ENCODE peak calls at places on chromosome X, in nine cellular contexts. One of them, this sample, is unnamed.

GRCh38 chrX:69119122-69119521 is 46.1 kb downstream of the PJA1 start:
- DNase-seq in mucosa of descending colon: no peak
- DNase-seq in foreskin fibroblast: no peak
- DNase-seq in mesothelial cell of epicardium: no peak
- DNase-seq in heart left ventricle: no peak
- DNase-seq in suprapubic skin: no peak
- DNase-seq in body of pancreas: no peak
- DNase-seq in cardiac muscle cell: no peak
- DNase-seq in RWPE2: no peak
- DNase-seq in this sample: no peak

GRCh38 chrX:147838465-147839131 is 73.1 kb upstream of the FMR1 start:
- DNase-seq in mucosa of descending colon: no peak
- DNase-seq in foreskin fibroblast: no peak
- DNase-seq in mesothelial cell of epicardium: no peak
- DNase-seq in heart left ventricle: no peak
- DNase-seq in suprapubic skin: no peak
- DNase-seq in body of pancreas: no peak
- DNase-seq in cardiac muscle cell: no peak
- DNase-seq in RWPE2: no peak
- DNase-seq in this sample: no peak

GRCh38 chrX:101550825-101551767 is 749 bp downstream of the ARMCX1 start:
- DNase-seq in mucosa of descending colon: peak; percentile 43
- DNase-seq in foreskin fibroblast: peak; percentile 65
- DNase-seq in mesothelial cell of epicardium: no peak
- DNase-seq in heart left ventricle: peak; percentile 71
- DNase-seq in suprapubic skin: peak; percentile 76
- DNase-seq in body of pancreas: peak; percentile 39
- DNase-seq in cardiac muscle cell: peak; percentile 56
- DNase-seq in RWPE2: no peak
- DNase-seq in this sample: no peak

GRCh38 chrX:53594354-53594753 is 92.2 kb downstream of the HUWE1 start:
- DNase-seq in mucosa of descending colon: no peak
- DNase-seq in foreskin fibroblast: peak; percentile 64
- DNase-seq in mesothelial cell of epicardium: no peak
- DNase-seq in heart left ventricle: no peak
- DNase-seq in suprapubic skin: no peak
- DNase-seq in body of pancreas: no peak
- DNase-seq in cardiac muscle cell: peak; percentile 34
- DNase-seq in RWPE2: no peak
- DNase-seq in this sample: no peak

GRCh38 chrX:111874241-111874640 is 1.7 kb upstream of the TRPC5OS start:
- DNase-seq in mucosa of descending colon: no peak
- DNase-seq in foreskin fibroblast: no peak
- DNase-seq in mesothelial cell of epicardium: no peak
- DNase-seq in heart left ventricle: no peak
- DNase-seq in suprapubic skin: no peak
- DNase-seq in body of pancreas: no peak
- DNase-seq in cardiac muscle cell: no peak
- DNase-seq in RWPE2: no peak
- DNase-seq in this sample: no peak

GRCh38 chrX:23789386-23790146 is 6.6 kb downstream of the SAT1 start:
- DNase-seq in mucosa of descending colon: no peak
- DNase-seq in foreskin fibroblast: no peak
- DNase-seq in mesothelial cell of epicardium: no peak
- DNase-seq in heart left ventricle: no peak
- DNase-seq in suprapubic skin: no peak
- DNase-seq in body of pancreas: peak; percentile 68
- DNase-seq in cardiac muscle cell: no peak
- DNase-seq in RWPE2: no peak
- DNase-seq in this sample: no peak

GRCh38 chrX:14508025-14508690 is 21.2 kb upstream of the GLRA2 start:
- DNase-seq in mucosa of descending colon: no peak
- DNase-seq in foreskin fibroblast: peak; percentile 3
- DNase-seq in mesothelial cell of epicardium: no peak
- DNase-seq in heart left ventricle: no peak
- DNase-seq in suprapubic skin: no peak
- DNase-seq in body of pancreas: no peak
- DNase-seq in cardiac muscle cell: no peak
- DNase-seq in RWPE2: no peak
- DNase-seq in this sample: no peak

GRCh38 chrX:143461616-143462015 is 55.7 kb downstream of the SPANXN3 start:
- DNase-seq in mucosa of descending colon: no peak
- DNase-seq in foreskin fibroblast: no peak
- DNase-seq in mesothelial cell of epicardium: no peak
- DNase-seq in heart left ventricle: no peak
- DNase-seq in suprapubic skin: no peak
- DNase-seq in body of pancreas: no peak
- DNase-seq in cardiac muscle cell: no peak
- DNase-seq in RWPE2: no peak
- DNase-seq in this sample: no peak

GRCh38 chrX:96861661-96862060 is 22.0 kb upstream of the RPA4 start:
- DNase-seq in mucosa of descending colon: no peak
- DNase-seq in foreskin fibroblast: no peak
- DNase-seq in mesothelial cell of epicardium: no peak
- DNase-seq in heart left ventricle: no peak
- DNase-seq in suprapubic skin: no peak
- DNase-seq in body of pancreas: no peak
- DNase-seq in cardiac muscle cell: no peak
- DNase-seq in RWPE2: no peak
- DNase-seq in this sample: no peak

GRCh38 chrX:77446840-77447239 is 349 bp upstream of the FGF16 start:
- DNase-seq in mucosa of descending colon: no peak
- DNase-seq in foreskin fibroblast: peak; percentile 49
- DNase-seq in mesothelial cell of epicardium: no peak
- DNase-seq in heart left ventricle: no peak
- DNase-seq in suprapubic skin: no peak
- DNase-seq in body of pancreas: peak; percentile 11
- DNase-seq in cardiac muscle cell: peak; percentile 44
- DNase-seq in RWPE2: no peak
- DNase-seq in this sample: no peak

GRCh38 chrX:21929209-21929608 is 11.3 kb upstream of the SMS start:
- DNase-seq in mucosa of descending colon: no peak
- DNase-seq in foreskin fibroblast: no peak
- DNase-seq in mesothelial cell of epicardium: no peak
- DNase-seq in heart left ventricle: no peak
- DNase-seq in suprapubic skin: no peak
- DNase-seq in body of pancreas: no peak
- DNase-seq in cardiac muscle cell: peak; percentile 10
- DNase-seq in RWPE2: no peak
- DNase-seq in this sample: no peak

GRCh38 chrX:132227383-132228112 is 8.3 kb upstream of the RAP2C start:
- DNase-seq in mucosa of descending colon: no peak
- DNase-seq in foreskin fibroblast: peak; percentile 80
- DNase-seq in mesothelial cell of epicardium: no peak
- DNase-seq in heart left ventricle: no peak
- DNase-seq in suprapubic skin: peak; percentile 64
- DNase-seq in body of pancreas: no peak
- DNase-seq in cardiac muscle cell: peak; percentile 39
- DNase-seq in RWPE2: no peak
- DNase-seq in this sample: no peak

GRCh38 chrX:132231587-132231986 is 12.3 kb upstream of the RAP2C start:
- DNase-seq in mucosa of descending colon: no peak
- DNase-seq in foreskin fibroblast: no peak
- DNase-seq in mesothelial cell of epicardium: no peak
- DNase-seq in heart left ventricle: no peak
- DNase-seq in suprapubic skin: no peak
- DNase-seq in body of pancreas: no peak
- DNase-seq in cardiac muscle cell: no peak
- DNase-seq in RWPE2: no peak
- DNase-seq in this sample: no peak

DNA sequence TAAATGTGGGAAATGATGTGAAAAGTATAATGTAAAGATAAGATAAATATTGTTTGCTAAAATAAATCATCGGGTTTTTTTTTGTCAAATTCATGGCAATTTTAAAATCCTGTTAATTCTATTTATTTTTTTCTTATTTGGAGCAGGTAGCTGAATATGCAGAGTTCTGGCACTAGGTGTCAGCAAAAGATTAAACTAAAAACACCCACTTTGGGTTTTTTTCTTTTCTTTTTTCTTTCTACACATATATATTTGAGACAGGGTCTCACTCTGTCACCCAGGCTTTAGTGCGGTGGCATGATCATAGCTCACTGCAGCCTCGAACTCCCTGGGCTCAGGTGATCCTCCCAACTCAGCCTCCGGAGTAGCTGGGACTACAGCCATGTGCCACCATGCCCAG is 6.9 kb upstream of the RAP2C start:
- DNase-seq in mucosa of descending colon: no peak
- DNase-seq in foreskin fibroblast: peak; percentile 31
- DNase-seq in mesothelial cell of epicardium: no peak
- DNase-seq in heart left ventricle: no peak
- DNase-seq in suprapubic skin: no peak
- DNase-seq in body of pancreas: no peak
- DNase-seq in cardiac muscle cell: peak; percentile 35
- DNase-seq in RWPE2: no peak
- DNase-seq in this sample: no peak
- TF ChIP-seq CTCF in mucosa of descending colon: no peak
- TF ChIP-seq CTCF in foreskin fibroblast: no peak
- TF ChIP-seq CTCF in mesothelial cell of epicardium: peak; percentile 68
- TF ChIP-seq CTCF in heart left ventricle: no peak
- TF ChIP-seq CTCF in suprapubic skin: no peak
- TF ChIP-seq CTCF in body of pancreas: peak; percentile 36
- TF ChIP-seq CTCF in cardiac muscle cell: peak; percentile 36
- TF ChIP-seq CTCF in RWPE2: peak; percentile 52
- TF ChIP-seq CTCF in this sample: peak; percentile 42

GRCh38 chrX:154833746-154834274 is 652 bp downstream of the SMIM9 start:
- DNase-seq in mucosa of descending colon: no peak
- DNase-seq in foreskin fibroblast: no peak
- DNase-seq in mesothelial cell of epicardium: no peak
- DNase-seq in heart left ventricle: no peak
- DNase-seq in suprapubic skin: no peak
- DNase-seq in body of pancreas: no peak
- DNase-seq in cardiac muscle cell: no peak
- DNase-seq in RWPE2: no peak
- DNase-seq in this sample: no peak

GRCh38 chrX:154834562-154834961 is at the start of gene SMIM9:
- DNase-seq in mucosa of descending colon: no peak
- DNase-seq in foreskin fibroblast: no peak
- DNase-seq in mesothelial cell of epicardium: no peak
- DNase-seq in heart left ventricle: no peak
- DNase-seq in suprapubic skin: no peak
- DNase-seq in body of pancreas: no peak
- DNase-seq in cardiac muscle cell: no peak
- DNase-seq in RWPE2: no peak
- DNase-seq in this sample: no peak

GRCh38 chrX:154840856-154841255 is 6.4 kb upstream of the SMIM9 start:
- DNase-seq in mucosa of descending colon: no peak
- DNase-seq in foreskin fibroblast: peak; percentile 62
- DNase-seq in mesothelial cell of epicardium: no peak
- DNase-seq in heart left ventricle: no peak
- DNase-seq in suprapubic skin: no peak
- DNase-seq in body of pancreas: no peak
- DNase-seq in cardiac muscle cell: peak; percentile 75
- DNase-seq in RWPE2: no peak
- DNase-seq in this sample: peak; percentile 12

DNA sequence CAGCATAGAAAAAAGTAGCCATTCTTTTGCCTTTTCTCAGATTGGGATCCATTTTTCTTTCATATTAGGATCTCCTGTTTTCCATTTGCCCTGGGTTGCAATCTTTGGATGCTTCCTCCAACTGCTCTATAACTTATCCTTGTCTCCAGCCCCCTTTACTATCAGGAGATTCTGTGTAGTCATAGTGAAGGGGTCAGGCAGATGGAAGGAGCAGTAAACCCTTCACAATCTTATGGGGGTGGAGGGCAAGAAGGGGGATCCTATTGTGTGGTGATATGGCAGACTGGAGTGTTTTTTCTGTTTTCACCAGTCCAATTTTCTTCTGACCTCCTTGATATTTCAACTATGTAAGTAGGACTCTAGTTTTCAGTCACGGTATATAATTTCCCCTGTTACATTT is 1.7 kb upstream of the SMIM9 start:
- DNase-seq in mucosa of descending colon: no peak
- DNase-seq in foreskin fibroblast: no peak
- DNase-seq in mesothelial cell of epicardium: no peak
- DNase-seq in heart left ventricle: no peak
- DNase-seq in suprapubic skin: no peak
- DNase-seq in body of pancreas: no peak
- DNase-seq in cardiac muscle cell: no peak
- DNase-seq in RWPE2: no peak
- DNase-seq in this sample: no peak
- TF ChIP-seq CTCF in mucosa of descending colon: no peak
- TF ChIP-seq CTCF in foreskin fibroblast: no peak
- TF ChIP-seq CTCF in mesothelial cell of epicardium: no peak
- TF ChIP-seq CTCF in heart left ventricle: no peak
- TF ChIP-seq CTCF in suprapubic skin: no peak
- TF ChIP-seq CTCF in body of pancreas: no peak
- TF ChIP-seq CTCF in cardiac muscle cell: no peak
- TF ChIP-seq CTCF in RWPE2: no peak
- TF ChIP-seq CTCF in this sample: no peak

GRCh38 chrX:132594129-132594528 is 105.3 kb upstream of the MBNL3 start:
- DNase-seq in mucosa of descending colon: no peak
- DNase-seq in foreskin fibroblast: peak; percentile 18
- DNase-seq in mesothelial cell of epicardium: no peak
- DNase-seq in heart left ventricle: no peak
- DNase-seq in suprapubic skin: no peak
- DNase-seq in body of pancreas: no peak
- DNase-seq in cardiac muscle cell: no peak
- DNase-seq in RWPE2: no peak
- DNase-seq in this sample: no peak

GRCh38 chrX:132590350-132591026 is 101.7 kb upstream of the MBNL3 start:
- DNase-seq in mucosa of descending colon: no peak
- DNase-seq in foreskin fibroblast: no peak
- DNase-seq in mesothelial cell of epicardium: no peak
- DNase-seq in heart left ventricle: no peak
- DNase-seq in suprapubic skin: no peak
- DNase-seq in body of pancreas: no peak
- DNase-seq in cardiac muscle cell: no peak
- DNase-seq in RWPE2: no peak
- DNase-seq in this sample: no peak

GRCh38 chrX:132591719-132592275 is 103.0 kb upstream of the MBNL3 start:
- DNase-seq in mucosa of descending colon: no peak
- DNase-seq in foreskin fibroblast: no peak
- DNase-seq in mesothelial cell of epicardium: no peak
- DNase-seq in heart left ventricle: no peak
- DNase-seq in suprapubic skin: no peak
- DNase-seq in body of pancreas: no peak
- DNase-seq in cardiac muscle cell: no peak
- DNase-seq in RWPE2: no peak
- DNase-seq in this sample: no peak

DNA sequence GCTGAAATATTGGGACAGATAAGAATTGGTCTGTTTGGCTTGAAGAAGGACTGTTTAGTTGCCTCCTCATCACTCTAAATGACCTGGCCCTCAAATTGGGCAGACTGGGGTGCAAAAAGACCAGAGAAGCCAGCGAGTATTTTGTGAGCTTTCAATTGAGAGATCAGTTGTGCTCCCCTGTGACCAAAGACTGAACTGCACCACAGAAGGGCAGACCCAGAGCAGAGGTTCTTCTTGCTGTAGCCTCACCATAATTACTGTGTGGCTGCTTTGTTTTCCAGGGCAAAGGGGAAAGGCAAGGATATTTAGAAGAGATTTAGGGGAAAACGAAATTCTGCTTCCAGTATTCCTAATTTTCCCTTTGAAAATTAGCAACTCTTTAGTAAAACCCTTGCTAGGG is 104.0 kb upstream of the MBNL3 start:
- DNase-seq in mucosa of descending colon: no peak
- DNase-seq in foreskin fibroblast: peak; percentile 44
- DNase-seq in mesothelial cell of epicardium: no peak
- DNase-seq in heart left ventricle: no peak
- DNase-seq in suprapubic skin: no peak
- DNase-seq in body of pancreas: peak; percentile 14
- DNase-seq in cardiac muscle cell: peak; percentile 15
- DNase-seq in RWPE2: no peak
- DNase-seq in this sample: no peak
- TF ChIP-seq CTCF in mucosa of descending colon: no peak
- TF ChIP-seq CTCF in foreskin fibroblast: peak; percentile 40
- TF ChIP-seq CTCF in mesothelial cell of epicardium: no peak
- TF ChIP-seq CTCF in heart left ventricle: no peak
- TF ChIP-seq CTCF in suprapubic skin: no peak
- TF ChIP-seq CTCF in body of pancreas: peak; percentile 37
- TF ChIP-seq CTCF in cardiac muscle cell: peak; percentile 50
- TF ChIP-seq CTCF in RWPE2: no peak
- TF ChIP-seq CTCF in this sample: peak; percentile 53

GRCh38 chrX:46554942-46555341 is 9.7 kb upstream of the ZNF674 start:
- DNase-seq in mucosa of descending colon: no peak
- DNase-seq in foreskin fibroblast: peak; percentile 58
- DNase-seq in mesothelial cell of epicardium: no peak
- DNase-seq in heart left ventricle: no peak
- DNase-seq in suprapubic skin: no peak
- DNase-seq in body of pancreas: no peak
- DNase-seq in cardiac muscle cell: peak; percentile 57
- DNase-seq in RWPE2: no peak
- DNase-seq in this sample: no peak
- TF ChIP-seq CTCF in mucosa of descending colon: no peak
- TF ChIP-seq CTCF in foreskin fibroblast: no peak
- TF ChIP-seq CTCF in mesothelial cell of epicardium: peak; percentile 22
- TF ChIP-seq CTCF in heart left ventricle: peak; percentile 6
- TF ChIP-seq CTCF in suprapubic skin: no peak
- TF ChIP-seq CTCF in body of pancreas: peak; percentile 18
- TF ChIP-seq CTCF in cardiac muscle cell: peak; percentile 27
- TF ChIP-seq CTCF in RWPE2: peak; percentile 35
- TF ChIP-seq CTCF in this sample: peak; percentile 22

This sample was measured in AG09319.